ENCODE peak calls at places on chromosomes 1 and 21, in eight cellular contexts. O, M, G, C, L, F, Z and S are unnamed samples.

GRCh38 chr21:36960676-36961284 is 5.7 kb downstream of the HLCS start:
- DNase-seq in Z (no peak), M (no peak), C (no peak), F (no peak), O (no peak), L (no peak), G (no peak), S (no peak)

GRCh38 chr21:37463083-37463780 is 96.7 kb downstream of the DYRK1A start:
- DNase-seq in C (no peak), F (no peak), M (peak; percentile 62), G (no peak), L (peak; percentile 61), O (peak; percentile 55), Z (peak; percentile 41), S (no peak)

GRCh38 chr1:162003825-162004205 is 19.9 kb downstream of the OLFML2B start:
- DNase-seq in M (no peak), O (no peak), F (peak; percentile 68), C (no peak), L (no peak), G (no peak), Z (peak; percentile 60), S (no peak)

GRCh38 chr1:184191181-184191601 is 139.7 kb downstream of the TSEN15 start:
- DNase-seq in M (peak; percentile 88), Z (no peak), G (no peak), C (no peak), L (peak; percentile 91), O (no peak), F (peak; percentile 76), S (no peak)

GRCh38 chr1:156494309-156494895 is 6.2 kb downstream of the MEF2D start:
- DNase-seq in F (peak; percentile 51), L (no peak), M (peak; percentile 49), O (peak; percentile 10), Z (no peak), C (no peak), G (no peak), S (no peak)

GRCh38 chr1:169858467-169858866 is 35.2 kb downstream of the SCYL3 start:
- DNase-seq in C (no peak), L (peak; percentile 66), O (no peak), Z (no peak), G (no peak), F (no peak), M (no peak), S (no peak)

GRCh38 chr1:224744521-224744920 is 128.4 kb downstream of the CNIH3 start:
- DNase-seq in M (no peak), L (no peak), G (no peak), F (peak; percentile 67), C (no peak), O (no peak), Z (no peak), S (no peak)

GRCh38 chr1:145720878-145721671 is 1.8 kb downstream of the CD160 start:
- DNase-seq in Z (no peak), M (peak; percentile 94), L (peak; percentile 77), C (peak; percentile 9), F (peak; percentile 81), O (peak; percentile 69), G (peak; percentile 93), S (no peak)

GRCh38 chr1:18957532-18958295 is 1.2 kb upstream of the IFFO2 start:
- DNase-seq in O (no peak), C (no peak), L (no peak), G (no peak), F (no peak), M (no peak), Z (no peak), S (no peak)

GRCh38 chr21:34202553-34203332 is 129.4 kb downstream of the MRPS6 start:
- DNase-seq in L (peak; percentile 92), Z (no peak), C (no peak), M (peak; percentile 86), G (peak; percentile 80), F (peak; percentile 70), O (no peak), S (no peak)

GRCh38 chr1:226903819-226904710 is 33.6 kb downstream of the PSEN2 start:
- DNase-seq in O (no peak), Z (no peak), G (no peak), F (no peak), L (peak; percentile 13), C (no peak), M (no peak), S (no peak)

GRCh38 chr1:203210988-203211387 is 18.5 kb downstream of the CHIT1 start:
- DNase-seq in O (no peak), M (no peak), G (no peak), L (no peak), F (no peak), C (no peak), Z (no peak), S (no peak)

GRCh38 chr1:61337981-61338848 is 255.9 kb downstream of the NFIA start:
- DNase-seq in Z (peak; percentile 92), L (peak; percentile 90), F (peak; percentile 84), M (peak; percentile 79), G (no peak), C (peak; percentile 38), O (no peak), S (peak; percentile 80)

GRCh38 chr1:37035828-37036666 is 1.7 kb upstream of the GRIK3 start:
- DNase-seq in Z (no peak), L (peak; percentile 78), F (no peak), G (no peak), C (no peak), M (peak; percentile 86), O (peak; percentile 16), S (no peak)

GRCh38 chr1:53541761-53542550 is 82.8 kb downstream of the DMRTB1 start:
- DNase-seq in G (no peak), Z (peak; percentile 89), F (peak; percentile 52), L (peak; percentile 38), M (peak; percentile 86), C (no peak), O (peak; percentile 21), S (peak; percentile 54)

GRCh38 chr1:211619033-211619996 is 40.4 kb upstream of the SLC30A1 start:
- DNase-seq in L (no peak), O (no peak), G (no peak), F (no peak), M (no peak), Z (no peak), C (no peak), S (no peak)

GRCh38 chr1:84164156-84164555 is 20.1 kb downstream of the PRKACB start:
- DNase-seq in G (no peak), F (no peak), O (no peak), C (no peak), Z (no peak), L (no peak), M (no peak), S (no peak)

GRCh38 chr1:43143441-43143888 is 28.6 kb downstream of the EBNA1BP2 start:
- DNase-seq in O (peak; percentile 22), F (no peak), L (peak; percentile 82), M (peak; percentile 87), Z (no peak), C (no peak), G (no peak), S (no peak)

GRCh38 chr1:204867203-204867602 is 3.5 kb upstream of the NFASC start:
- DNase-seq in G (no peak), C (no peak), O (no peak), L (no peak), F (no peak), Z (no peak), M (no peak), S (no peak)

GRCh38 chr21:43193651-43194302 is 25.0 kb downstream of the CRYAA start:
- DNase-seq in L (no peak), G (peak; percentile 63), C (no peak), F (peak; percentile 82), O (peak; percentile 28), M (peak; percentile 28), Z (peak; percentile 61), S (peak; percentile 86)

GRCh38 chr1:193310569-193310968 is 124.2 kb upstream of the B3GALT2 start:
- DNase-seq in G (no peak), Z (no peak), M (no peak), L (no peak), F (no peak), C (no peak), O (no peak), S (no peak)

GRCh38 chr1:83701396-83701795 is 297.5 kb downstream of the TTLL7 start:
- DNase-seq in Z (no peak), F (no peak), G (no peak), L (no peak), C (no peak), O (no peak), M (no peak), S (no peak)

GRCh38 chr1:31413405-31414005 is 492 bp downstream of the SERINC2 start:
- DNase-seq in G (peak; percentile 91), Z (no peak), L (peak; percentile 51), F (peak; percentile 95), M (peak; percentile 84), C (peak; percentile 19), O (no peak), S (peak; percentile 84)

GRCh38 chr1:206694551-206695124 is 9.9 kb downstream of the MAPKAPK2 start:
- DNase-seq in C (no peak), Z (peak; percentile 40), G (no peak), L (peak; percentile 90), F (no peak), O (no peak), M (peak; percentile 84), S (no peak)
- H3K4me1 ChIP-seq in C (peaks cover 69% of the 10 kb centered on the region), Z (peaks cover 4% of the 10 kb centered on the region), G (peaks cover 77% of the 10 kb centered on the region), L (peaks cover 13% of the 10 kb centered on the region), F (peaks cover 100% of the 10 kb centered on the region), O (no peaks in the 10 kb centered on the region), M (peaks cover 13% of the 10 kb centered on the region), S (no peaks in the 10 kb centered on the region)

GRCh38 chr21:31624181-31624580 is 35.3 kb upstream of the SOD1 start:
- DNase-seq in F (no peak), G (no peak), C (no peak), M (no peak), Z (no peak), O (no peak), L (no peak), S (no peak)
- H3K27ac ChIP-seq in F (no peak overlapping the region), G (no peak overlapping the region), C (no peak overlapping the region), M (no peak overlapping the region), Z (no peak overlapping the region), O (no peak overlapping the region), L (no peak overlapping the region), S (no peak overlapping the region)

DNA sequence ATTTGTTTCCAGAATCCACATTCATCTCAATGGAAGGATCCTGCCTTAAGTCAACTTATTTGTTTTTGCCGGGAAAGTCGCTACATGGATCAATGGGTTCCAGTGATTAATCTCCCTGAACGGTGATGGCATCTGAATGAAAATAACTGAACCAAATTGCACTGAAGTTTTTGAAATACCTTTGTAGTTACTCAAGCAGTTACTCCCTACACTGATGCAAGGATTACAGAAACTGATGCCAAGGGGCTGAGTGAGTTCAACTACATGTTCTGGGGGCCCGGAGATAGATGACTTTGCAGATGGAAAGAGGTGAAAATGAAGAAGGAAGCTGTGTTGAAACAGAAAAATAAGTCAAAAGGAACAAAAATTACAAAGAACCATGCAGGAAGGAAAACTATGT is 2.6 kb downstream of the GADD45A start:
- DNase-seq in L (peak; percentile 83), Z (peak; percentile 83), M (no peak), O (no peak), G (no peak), C (no peak), F (no peak), S (no peak)
- H3K4me3 ChIP-seq in L (no peak overlapping the region), Z (peak overlapping the region; percentile 90), M (peak overlapping the region; percentile 91), O (peak overlapping the region; percentile 86), G (no peak overlapping the region), C (peak overlapping the region; percentile 94), F (peak overlapping the region; percentile 88), S (peak overlapping the region; percentile 84)

DNA sequence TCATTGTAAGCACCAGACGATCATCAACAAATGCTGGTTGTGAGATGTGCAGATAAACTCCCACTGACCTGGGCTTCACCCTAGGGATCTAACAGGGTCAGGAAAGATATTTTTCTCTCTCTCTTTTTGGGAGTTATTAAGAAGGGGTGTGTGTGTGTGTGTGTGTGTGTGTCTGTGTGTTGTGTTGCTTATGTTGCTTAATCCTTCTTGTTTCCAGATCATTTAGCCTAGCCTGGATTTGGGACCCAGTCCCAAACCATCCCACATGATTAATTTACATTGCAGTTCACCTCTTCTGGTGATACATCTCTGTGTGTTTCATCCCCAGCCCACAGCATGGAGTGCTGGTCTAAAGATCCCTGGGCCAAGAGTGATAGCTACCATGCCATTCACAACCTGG is 122.8 kb upstream of the IPO9 start:
- DNase-seq in M (no peak), F (no peak), C (no peak), O (no peak), Z (no peak), L (no peak), G (no peak), S (no peak)
- H3K4me1 ChIP-seq in M (peaks cover 3% of the 10 kb centered on the region), F (peaks cover 27% of the 10 kb centered on the region), C (peaks cover 29% of the 10 kb centered on the region), O (peaks cover 4% of the 10 kb centered on the region), Z (no peaks in the 10 kb centered on the region), L (no peaks in the 10 kb centered on the region), G (peaks cover 14% of the 10 kb centered on the region), S (peaks cover 4% of the 10 kb centered on the region)